ENCODE peak calls at places on chromosome 20, in four cellular contexts. F is IMR-90, Q is Panc1, N is heart right ventricle. Z is an unnamed sample. For H3K4me1, the result is how much of the 10 kb centered on the place peaks cover.

GRCh38 chr20:52244702-52245101 is 53.1 kb upstream of the ZFP64 start:
- DNase-seq in F (no peak), N (no peak), Q (no peak), Z (no peak)

GRCh38 chr20:53738039-53738944 is 144.7 kb upstream of the ZNF217 start:
- DNase-seq in F (peak), Q (peak), N (peak), Z (peak)

GRCh38 chr20:34475979-34476736 is 40.1 kb upstream of the DYNLRB1 start:
- DNase-seq in F (peak), Q (no peak), N (peak), Z (peak)

GRCh38 chr20:1810572-1810925 is 84.7 kb upstream of the SIRPA start:
- DNase-seq in N (no peak), Q (no peak), F (no peak), Z (no peak)

GRCh38 chr20:42475773-42476172 is 713.9 kb downstream of the PTPRT start:
- DNase-seq in F (no peak), Q (no peak), N (no peak), Z (no peak)

GRCh38 chr20:6053776-6054688 is at the start of gene LRRN4:
- DNase-seq in F (peak), N (no peak), Q (no peak), Z (peak)

GRCh38 chr20:37868998-37869861 is 33.7 kb upstream of the VSTM2L start:
- DNase-seq in F (no peak), Q (no peak), N (no peak), Z (no peak)

GRCh38 chr20:37411408-37412306 is 65.7 kb downstream of the SRC start:
- DNase-seq in F (no peak), N (no peak), Q (no peak), Z (no peak)

GRCh38 chr20:43925215-43925614 is 10.6 kb downstream of the TOX2 start:
- DNase-seq in N (no peak), Q (no peak), F (no peak), Z (no peak)

GRCh38 chr20:37336369-37337207 is 9.4 kb upstream of the SRC start:
- DNase-seq in N (peak), F (peak), Q (no peak), Z (no peak)

GRCh38 chr20:1866834-1867233 is 28.4 kb upstream of the SIRPA start:
- DNase-seq in N (no peak), F (no peak), Q (no peak), Z (no peak)

GRCh38 chr20:40978761-40979160 is 49.9 kb upstream of the TOP1 start:
- DNase-seq in N (no peak), F (no peak), Q (no peak), Z (no peak)

GRCh38 chr20:16125810-16126209 is 447.4 kb downstream of the KIF16B start:
- DNase-seq in N (peak), F (no peak), Q (no peak), Z (no peak)

GRCh38 chr20:57465486-57465885 is 59.5 kb downstream of the CTCFL start:
- DNase-seq in N (no peak), F (no peak), Q (no peak), Z (no peak)

GRCh38 chr20:38730989-38731737 is 6.9 kb downstream of the SLC32A1 start:
- DNase-seq in Q (peak), F (peak), N (peak), Z (peak)

GRCh38 chr20:61631770-61632169 is 379.7 kb downstream of the CDH4 start:
- DNase-seq in Q (no peak), N (no peak), F (no peak), Z (no peak)

GRCh38 chr20:4113996-4114603 is 98.7 kb upstream of the RNF24 start:
- DNase-seq in N (no peak), F (no peak), Q (no peak), Z (no peak)

GRCh38 chr20:59340186-59340885 is 39.9 kb downstream of the EDN3 start:
- DNase-seq in Q (no peak), N (no peak), F (no peak), Z (no peak)

GRCh38 chr20:18056174-18057105 is 1.3 kb downstream of the OVOL2 start:
- DNase-seq in Q (no peak), N (no peak), F (no peak), Z (peak)

GRCh38 chr20:57947421-57948176 is 237.8 kb upstream of the PMEPA1 start:
- DNase-seq in N (peak), Q (no peak), F (peak), Z (no peak)

GRCh38 chr20:9228774-9229450 is 160.0 kb downstream of the PLCB4 start:
- DNase-seq in F (no peak), N (peak), Q (no peak), Z (no peak)

GRCh38 chr20:50691585-50692552 is 527 bp upstream of the RIPOR3 start:
- DNase-seq in N (no peak), F (peak), Q (no peak), Z (no peak)

GRCh38 chr20:34983089-34983820 is 27.6 kb downstream of the MYH7B start:
- DNase-seq in Q (no peak), F (no peak), N (no peak), Z (no peak)

GRCh38 chr20:52379723-52380336 is 188.3 kb upstream of the ZFP64 start:
- DNase-seq in F (peak), Q (peak), N (peak), Z (peak)

GRCh38 chr20:40176442-40176841 is 512.6 kb downstream of the MAFB start:
- DNase-seq in N (no peak), F (no peak), Q (no peak), Z (no peak)

DNA sequence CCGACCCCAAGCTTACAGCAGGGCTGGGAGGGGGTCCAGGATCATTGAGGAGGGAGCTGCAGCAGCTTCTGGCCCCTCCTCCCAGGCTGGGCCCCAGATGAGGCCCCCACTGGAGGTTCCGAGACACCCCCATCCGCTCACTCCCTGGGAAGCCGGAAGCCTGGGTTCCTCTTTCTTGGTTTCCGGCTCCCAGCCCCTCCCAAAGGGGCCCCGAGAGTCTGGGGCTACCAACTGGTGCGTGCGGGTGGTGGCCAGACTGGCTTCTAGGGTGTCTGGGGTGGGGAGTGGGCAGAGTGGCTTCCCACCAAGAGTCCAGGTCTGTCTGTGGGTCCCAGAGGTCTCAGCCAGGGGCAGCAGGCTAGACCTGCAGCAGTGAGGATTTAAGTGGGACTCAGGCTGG is 2.2 kb downstream of the RGS19 start:
- DNase-seq in Q (no peak), N (no peak), F (no peak), Z (no peak)
- H3K4me3 ChIP-seq in Q (no peak), N (no peak), F (no peak), Z (peak)

DNA sequence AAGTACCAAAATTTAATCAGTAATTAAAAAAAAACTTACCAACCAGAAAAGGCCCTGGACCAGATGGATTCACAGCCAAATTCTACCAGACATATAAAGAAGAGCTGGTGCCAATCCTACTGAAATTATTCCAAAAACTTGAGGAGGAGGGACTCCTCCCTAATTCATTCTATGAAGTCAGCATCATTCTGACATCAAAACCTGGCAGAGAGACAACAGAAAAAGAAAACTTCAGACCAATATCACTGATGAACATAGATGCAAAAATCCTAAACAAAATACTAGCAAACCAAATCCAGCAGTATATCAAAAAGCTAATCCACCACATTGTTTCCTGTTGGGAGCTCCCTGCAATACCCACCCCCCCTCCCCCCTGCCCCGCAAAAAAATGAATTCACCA is at the start of gene WFDC11:
- DNase-seq in Q (no peak), F (no peak), N (no peak), Z (no peak)
- H3K4me1 ChIP-seq in Q (under half), F (under half), N (under half), Z (under half)

GRCh38 chr20:675453-676314 is at the start of gene SCRT2:
- DNase-seq in F (peak), N (peak), Q (no peak), Z (peak)
- H3K4me3 ChIP-seq in F (no peak), N (no peak), Q (peak), Z (peak)

GRCh38 chr20:22757424-22758189 is 173.2 kb upstream of the FOXA2 start:
- DNase-seq in N (no peak), F (no peak), Q (no peak), Z (no peak)

GRCh38 chr20:22763257-22763906 is 179.0 kb upstream of the FOXA2 start:
- DNase-seq in Q (no peak), N (peak), F (no peak), Z (no peak)

GRCh38 chr20:22768266-22768665 is 183.9 kb upstream of the FOXA2 start:
- DNase-seq in Q (no peak), N (no peak), F (no peak), Z (no peak)

DNA sequence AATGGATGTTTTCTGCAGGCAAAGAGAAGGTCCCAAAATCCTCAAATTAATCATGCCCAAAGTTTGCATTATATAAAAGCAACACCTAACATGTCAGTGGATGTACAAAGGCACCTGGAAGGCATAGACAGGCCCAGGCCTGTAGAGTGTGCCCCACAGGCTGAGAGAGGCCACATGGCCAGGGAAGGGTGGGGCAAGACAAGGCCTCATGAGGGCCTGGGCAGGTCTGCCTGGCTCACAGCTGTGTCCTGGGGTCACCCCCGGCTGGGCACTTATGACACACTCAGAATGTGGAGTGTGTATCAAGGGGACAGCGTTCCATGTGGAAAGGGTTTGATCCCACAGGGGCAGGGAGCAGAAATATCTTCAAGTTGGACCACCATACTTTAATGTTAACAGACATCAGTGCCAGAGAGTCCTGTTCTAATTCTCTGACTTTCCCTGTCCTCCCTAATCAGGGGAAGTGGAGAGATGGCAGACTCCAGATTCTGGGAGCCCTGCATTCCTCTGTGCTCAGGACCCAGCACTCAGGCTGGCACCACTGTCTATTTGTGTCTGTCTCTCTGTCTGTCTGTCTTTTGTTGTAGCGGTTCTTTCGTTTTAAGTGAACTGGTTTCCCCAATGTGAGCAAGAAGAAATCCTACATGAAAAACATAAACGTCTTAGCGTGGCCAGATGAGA is 178.3 kb upstream of the FOXA2 start:
- DNase-seq in Q (no peak), N (no peak), F (no peak), Z (no peak)
- H3K4me1 ChIP-seq in Q (under half), N (under half), F (under half), Z (under half)

DNA sequence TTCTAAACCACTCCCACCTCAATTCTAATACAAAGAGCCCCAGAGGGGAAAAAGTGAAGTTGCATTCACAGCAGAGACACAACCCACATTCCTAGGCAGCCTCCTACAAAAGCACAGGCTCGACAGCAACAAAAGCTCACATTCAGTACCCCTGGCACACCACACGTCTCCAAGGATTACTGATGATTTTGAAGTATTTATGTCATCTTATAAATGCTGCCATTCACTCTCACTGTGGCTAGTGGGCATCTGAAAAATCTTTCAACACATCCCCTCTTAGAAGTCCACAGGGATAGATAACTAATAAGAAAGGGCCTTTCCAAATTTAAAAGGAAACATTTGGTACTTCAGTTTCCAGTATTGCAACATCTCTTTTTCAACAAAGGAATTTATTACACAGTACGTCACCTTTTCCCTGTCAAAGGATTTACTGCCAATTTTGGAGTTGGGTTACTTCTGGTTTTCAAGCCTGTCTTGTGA is 146.7 kb downstream of the TASP1 start:
- DNase-seq in F (peak), N (no peak), Q (no peak), Z (no peak)
- H3K4me3 ChIP-seq in F (no peak), N (no peak), Q (no peak), Z (no peak)

GRCh38 chr20:48184229-48184628 is 398.9 kb upstream of the SULF2 start:
- DNase-seq in N (no peak), F (no peak), Q (no peak), Z (no peak)
- H3K4me1 ChIP-seq in N (under half), F (under half), Q (under half), Z (under half)

GRCh38 chr20:19826179-19826914 is 68.3 kb downstream of the RIN2 start:
- DNase-seq in F (no peak), N (no peak), Q (no peak), Z (no peak)
- H3K4me3 ChIP-seq in F (no peak), N (no peak), Q (no peak), Z (no peak)

DNA sequence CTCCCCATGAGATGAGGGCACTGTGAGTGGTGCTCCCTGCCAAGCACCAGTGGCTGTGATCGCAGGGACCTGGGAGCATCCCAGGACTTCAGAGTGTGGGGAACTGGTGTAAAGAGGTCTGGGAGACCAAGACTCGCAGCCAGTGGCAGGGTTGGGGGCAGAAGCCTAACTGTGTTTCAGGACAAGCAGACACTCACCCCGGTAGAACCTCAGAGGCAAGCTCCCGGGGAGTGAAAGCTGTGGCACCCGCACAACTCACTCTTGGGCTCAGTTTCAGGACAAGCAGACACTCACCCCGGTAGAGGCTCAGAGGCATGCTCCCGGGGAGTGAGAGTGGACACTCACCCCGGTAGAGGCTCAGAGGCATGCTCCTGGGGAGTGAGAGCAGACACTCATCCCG is 112.8 kb downstream of the ASXL1 start:
- DNase-seq in Q (no peak), N (no peak), F (no peak), Z (no peak)
- H3K4me1 ChIP-seq in Q (under half), N (half or more), F (under half), Z (under half)

Z was measured in pancreas.